ENCODE peak calls at places on chromosomes 13 and 19, in eight cellular contexts. W, F, R, X, D, M, L and A are unnamed samples.

GRCh38 chr13:23679214-23679613 is 109.0 kb downstream of the TNFRSF19 start:
- DNase-seq in F (peak; percentile 53), R (no peak), L (no peak), M (no peak), X (peak; percentile 7), W (peak; percentile 36), D (no peak), A (no peak)

GRCh38 chr19:55641376-55642152 is 762 bp downstream of the ZNF580 start:
- DNase-seq in F (no peak), W (no peak), R (no peak), L (no peak), M (no peak), X (no peak), D (no peak), A (no peak)

GRCh38 chr13:74290324-74290773 is 156.1 kb upstream of the KLF12 start:
- DNase-seq in W (peak; percentile 39), D (peak; percentile 79), F (peak; percentile 91), L (peak; percentile 16), X (no peak), M (peak; percentile 73), R (peak; percentile 5), A (no peak)

GRCh38 chr13:75038315-75038881 is 443.6 kb downstream of the TBC1D4 start:
- DNase-seq in M (no peak), L (no peak), F (no peak), R (no peak), W (no peak), D (no peak), X (no peak), A (no peak)

GRCh38 chr19:30326076-30326710 is 46.0 kb upstream of the ZNF536 start:
- DNase-seq in L (peak; percentile 26), R (no peak), X (no peak), F (no peak), W (no peak), M (no peak), D (no peak), A (no peak)

GRCh38 chr13:47521895-47522487 is 479.1 kb downstream of the SUCLA2 start:
- DNase-seq in W (no peak), M (no peak), X (no peak), F (peak; percentile 10), D (no peak), L (no peak), R (no peak), A (no peak)

GRCh38 chr13:100394005-100394695 is 194.4 kb downstream of the GGACT start:
- DNase-seq in R (peak; percentile 55), F (peak; percentile 98), W (peak; percentile 56), X (no peak), D (peak; percentile 80), L (no peak), M (peak; percentile 86), A (no peak)

GRCh38 chr19:47881757-47882156 is 4.4 kb downstream of the SULT2A1 start:
- DNase-seq in W (no peak), M (no peak), F (no peak), R (no peak), D (no peak), X (no peak), L (no peak), A (no peak)

GRCh38 chr13:49580980-49581680 is 4.2 kb downstream of the RCBTB1 start:
- DNase-seq in M (no peak), F (no peak), W (no peak), D (no peak), R (no peak), X (no peak), L (no peak), A (no peak)

GRCh38 chr13:113328851-113329250 is 31.8 kb downstream of the LAMP1 start:
- DNase-seq in L (no peak), R (no peak), W (no peak), M (no peak), X (no peak), F (no peak), D (no peak), A (no peak)

GRCh38 chr13:27257233-27257568 is 5.8 kb downstream of the RPL21 start:
- DNase-seq in W (no peak), L (no peak), M (no peak), R (no peak), X (no peak), F (no peak), D (no peak), A (no peak)

GRCh38 chr19:4439243-4439642 is 18.4 kb downstream of the UBXN6 start:
- DNase-seq in F (no peak), D (no peak), L (no peak), R (no peak), X (no peak), M (no peak), W (no peak), A (no peak)

DNA sequence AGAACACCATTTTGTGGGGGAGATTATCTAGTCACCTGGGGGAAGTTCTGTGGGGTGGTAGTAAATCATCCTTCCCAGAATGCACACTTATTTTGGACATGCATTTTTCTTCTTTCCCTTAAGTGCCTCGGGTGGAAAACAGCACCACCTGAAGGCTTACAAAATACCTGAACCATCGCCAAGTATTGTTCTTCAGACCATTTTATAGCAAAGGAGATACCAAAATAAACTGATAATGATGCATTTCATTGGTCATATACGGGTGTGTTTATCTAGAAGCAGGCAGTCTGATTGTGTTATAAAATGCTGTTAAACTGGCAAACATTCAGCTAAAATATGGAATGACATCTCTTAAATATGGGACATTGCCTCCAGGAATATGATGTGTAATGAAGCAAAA is 1034.7 kb downstream of the SLITRK1 start:
- DNase-seq in D (no peak), X (no peak), L (no peak), F (peak; percentile 3), M (no peak), R (no peak), W (no peak), A (no peak)
- TF ChIP-seq CTCF in D (no peak), X (no peak), L (no peak), F (no peak), M (peak; percentile 23), R (no peak), W (no peak), A (no peak)

GRCh38 chr19:49428547-49429451 is 3.6 kb downstream of the GFY start:
- DNase-seq in F (no peak), M (no peak), L (no peak), R (no peak), W (no peak), X (no peak), D (no peak), A (no peak)

GRCh38 chr19:49432141-49433073 is 7.2 kb downstream of the GFY start:
- DNase-seq in R (no peak), F (no peak), W (no peak), M (no peak), L (no peak), D (no peak), X (no peak), A (no peak)

GRCh38 chr19:49430172-49430677 is 5.0 kb downstream of the GFY start:
- DNase-seq in R (no peak), D (no peak), W (no peak), L (no peak), X (no peak), F (no peak), M (no peak), A (no peak)

GRCh38 chr19:49431330-49431749 is 6.2 kb downstream of the GFY start:
- DNase-seq in M (no peak), L (no peak), R (no peak), X (no peak), D (no peak), W (no peak), F (no peak), A (no peak)

DNA sequence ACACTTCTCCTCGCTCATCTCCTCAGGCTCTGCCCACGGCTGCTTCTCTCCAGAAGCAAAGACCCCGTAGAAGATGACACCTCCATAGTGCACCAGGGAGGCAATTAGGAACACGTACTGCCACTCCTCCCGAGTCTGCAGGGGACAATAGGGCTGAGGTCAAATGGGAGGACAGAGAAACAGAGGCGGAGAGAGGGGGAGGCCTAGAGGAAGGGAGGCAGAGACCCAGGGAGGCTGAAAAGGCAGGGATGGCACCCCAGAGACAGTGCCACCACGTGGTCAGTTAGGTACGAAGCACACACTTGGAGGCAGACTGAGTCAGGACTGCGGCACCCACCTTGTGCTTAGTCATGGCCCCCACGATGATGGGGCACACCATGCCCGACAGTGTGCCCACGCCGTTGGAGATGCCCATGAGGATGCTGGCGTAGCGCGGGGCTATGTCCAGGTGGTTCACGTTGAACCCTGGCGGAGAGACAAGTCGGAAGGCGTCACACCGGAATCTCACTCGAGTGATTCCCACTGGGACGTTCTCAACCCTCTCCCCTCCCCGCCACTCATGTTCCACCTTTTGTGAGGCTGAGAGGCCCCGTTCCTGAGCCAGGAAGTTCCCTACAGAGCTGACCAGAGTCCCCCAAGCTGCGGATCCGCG is 5.6 kb downstream of the GFY start:
- DNase-seq in F (no peak), L (no peak), W (no peak), X (peak; percentile 20), D (no peak), M (no peak), R (no peak), A (no peak)
- TF ChIP-seq CTCF in F (peak; percentile 16), L (no peak), W (no peak), X (no peak), D (peak; percentile 34), M (peak; percentile 49), R (peak; percentile 17), A (peak; percentile 10)

GRCh38 chr19:18940791-18941627 is at the start of gene HOMER3:
- DNase-seq in F (peak; percentile 39), L (peak; percentile 83), M (no peak), R (peak; percentile 20), X (peak; percentile 78), W (peak; percentile 16), D (no peak), A (peak; percentile 94)
- TF ChIP-seq CTCF in F (peak; percentile 21), L (peak; percentile 57), M (no peak), R (no peak), X (no peak), W (peak; percentile 34), D (peak; percentile 50), A (no peak)

DNA sequence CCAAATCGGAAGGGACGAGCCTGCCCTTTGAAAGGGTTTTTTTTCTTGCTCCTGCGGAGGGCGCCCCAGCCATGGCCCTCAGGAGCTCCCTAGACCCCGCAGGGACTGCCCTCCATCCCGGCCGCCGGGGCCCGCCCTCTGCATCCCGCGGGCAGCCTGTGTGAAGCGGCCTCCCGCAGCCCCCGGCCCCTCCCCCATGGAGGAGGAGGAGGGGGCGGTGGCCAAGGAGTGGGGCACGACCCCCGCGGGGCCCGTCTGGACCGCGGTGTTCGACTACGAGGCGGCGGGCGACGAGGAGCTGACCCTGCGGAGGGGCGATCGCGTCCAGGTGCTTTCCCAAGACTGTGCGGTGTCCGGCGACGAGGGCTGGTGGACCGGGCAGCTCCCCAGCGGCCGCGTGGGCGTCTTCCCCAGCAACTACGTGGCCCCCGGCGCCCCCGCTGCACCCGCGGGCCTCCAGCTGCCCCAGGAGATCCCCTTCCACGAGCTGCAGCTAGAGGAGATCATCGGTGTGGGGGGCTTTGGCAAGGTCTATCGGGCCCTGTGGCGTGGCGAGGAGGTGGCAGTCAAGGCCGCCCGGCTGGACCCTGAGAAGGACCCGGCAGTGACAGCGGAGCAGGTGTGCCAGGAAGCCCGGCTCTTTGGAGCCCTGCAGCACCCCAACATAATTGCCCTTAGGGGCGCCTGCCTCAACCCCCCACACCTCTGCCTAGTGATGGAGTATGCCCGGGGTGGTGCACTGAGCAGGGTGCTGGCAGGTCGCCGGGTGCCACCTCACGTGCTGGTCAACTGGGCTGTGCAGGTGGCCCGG is 815 bp downstream of the MAP3K10 start:
- DNase-seq in R (peak; percentile 23), W (no peak), L (peak; percentile 35), X (peak; percentile 50), M (no peak), F (peak; percentile 20), D (no peak), A (peak; percentile 74)
- TF ChIP-seq CTCF in R (no peak), W (peak; percentile 4), L (no peak), X (no peak), M (no peak), F (no peak), D (no peak), A (no peak)